ENCODE peak calls at places on chromosomes 6 and 20, in eight cellular contexts. B is fibroblast of mammary gland; F is CD4-positive, alpha-beta T cell; P is tibial artery; Y is CD8-positive, alpha-beta T cell; Z is lower lobe of right lung; U is gastrocnemius medialis; R is AG04450. C is an unnamed sample.

GRCh38 chr6:63509652-63510352 is 62.5 kb upstream of the LOC128125822 start:
- DNase-seq in Y (no peak), Z (no peak), F (no peak), R (no peak), U (no peak), P (no peak), B (peak; percentile 78), C (no peak)

GRCh38 chr6:147285087-147285855 is 81.1 kb downstream of the STXBP5 start:
- DNase-seq in R (no peak), B (peak; percentile 76), P (no peak), F (no peak), Y (no peak), U (no peak), Z (no peak), C (no peak)

GRCh38 chr6:137390264-137390787 is 103.9 kb downstream of the OLIG3 start:
- DNase-seq in U (no peak), P (no peak), Y (no peak), Z (no peak), B (no peak), F (no peak), R (no peak), C (no peak)

GRCh38 chr6:116431964-116432595 is 29.1 kb upstream of the CALHM6 start:
- DNase-seq in Z (no peak), P (no peak), U (no peak), B (no peak), F (no peak), Y (no peak), R (no peak), C (no peak)

GRCh38 chr20:62020935-62021701 is 44.6 kb downstream of the TAF4 start:
- DNase-seq in Z (no peak), F (no peak), U (no peak), B (peak; percentile 66), P (no peak), R (no peak), Y (no peak), C (no peak)

GRCh38 chr6:154945271-154945890 is 49.7 kb upstream of the TIAM2 start:
- DNase-seq in Y (no peak), P (no peak), R (no peak), B (no peak), Z (no peak), U (no peak), F (no peak), C (no peak)

GRCh38 chr20:33791021-33791420 is 20.1 kb upstream of the CHMP4B start:
- DNase-seq in Z (no peak), R (no peak), U (no peak), P (no peak), Y (no peak), B (no peak), F (no peak), C (no peak)

GRCh38 chr6:131828080-131828479 is 20.3 kb downstream of the ENPP1 start:
- DNase-seq in R (no peak), P (peak; percentile 31), Y (no peak), Z (no peak), B (peak; percentile 69), U (no peak), F (no peak), C (no peak)

GRCh38 chr6:132683543-132683942 is 24.6 kb upstream of the TAAR1 start:
- DNase-seq in R (no peak), P (no peak), Z (no peak), B (peak; percentile 73), F (no peak), U (no peak), Y (no peak), C (peak; percentile 30)

GRCh38 chr6:32868257-32868788 is 14.3 kb downstream of the PSMB9 start:
- DNase-seq in U (peak; percentile 46), B (peak; percentile 75), Z (peak; percentile 76), Y (peak; percentile 83), P (peak; percentile 71), R (no peak), F (peak; percentile 85), C (peak; percentile 88)

GRCh38 chr6:170038251-170038650 is 252.6 kb downstream of the DLL1 start:
- DNase-seq in F (no peak), R (no peak), Z (peak; percentile 41), Y (no peak), U (no peak), P (no peak), B (no peak), C (no peak)

GRCh38 chr6:150369408-150369807 is 596 bp downstream of the IYD start:
- DNase-seq in Y (no peak), U (no peak), F (no peak), R (no peak), Z (no peak), P (no peak), B (no peak), C (no peak)

GRCh38 chr6:150547511-150548222 is 52.0 kb upstream of the PLEKHG1 start:
- DNase-seq in B (no peak), R (no peak), F (no peak), Y (no peak), U (peak; percentile 9), P (no peak), Z (no peak), C (no peak)

GRCh38 chr6:143397229-143398222 is 53.0 kb downstream of the ADAT2 start:
- DNase-seq in F (peak; percentile 6), B (peak; percentile 86), Y (peak; percentile 60), Z (peak; percentile 77), U (no peak), P (peak; percentile 58), R (peak; percentile 2), C (peak; percentile 83)

GRCh38 chr6:20413826-20414225 is 12.1 kb downstream of the E2F3 start:
- DNase-seq in U (no peak), R (no peak), B (no peak), F (no peak), Z (no peak), P (no peak), Y (no peak), C (no peak)

GRCh38 chr20:33835773-33836172 is 24.6 kb downstream of the CHMP4B start:
- DNase-seq in P (peak; percentile 35), F (no peak), Z (no peak), Y (no peak), U (no peak), R (no peak), B (peak; percentile 71), C (no peak)

DNA sequence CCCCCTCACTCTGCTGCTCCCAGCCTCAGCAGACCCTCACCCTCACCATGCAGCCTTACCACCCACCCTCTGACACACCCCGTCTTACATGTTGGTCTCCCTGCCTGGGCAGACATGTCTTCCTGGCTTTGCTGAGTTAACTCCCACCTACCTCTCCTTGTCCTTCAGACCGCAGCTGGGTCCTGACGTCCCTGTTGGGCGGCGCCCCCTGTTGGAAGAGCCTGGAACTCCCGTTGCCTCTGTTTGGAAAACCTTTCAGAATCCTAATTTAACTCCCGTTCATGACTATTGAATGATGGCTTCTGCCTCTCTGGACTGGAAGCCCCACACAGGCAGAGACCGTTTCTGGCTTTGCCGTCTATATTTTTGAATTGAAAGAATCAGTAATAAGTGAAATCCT is 245.1 kb downstream of the MYLK4 start:
- DNase-seq in Y (no peak), P (no peak), Z (no peak), F (no peak), B (peak; percentile 33), U (no peak), R (no peak), C (no peak)
- TF ChIP-seq CTCF in Y (no peak), P (no peak), Z (no peak), F (no peak), B (peak; percentile 46), U (no peak), R (peak; percentile 34), C (no peak)

GRCh38 chr6:168132531-168133184 is 53.6 kb upstream of the FRMD1 start:
- DNase-seq in Z (no peak), B (peak; percentile 67), P (peak; percentile 67), U (peak; percentile 25), Y (no peak), R (peak; percentile 20), F (no peak), C (peak; percentile 67)
- TF ChIP-seq CTCF in Z (peak; percentile 60), B (peak; percentile 11), P (peak; percentile 48), U (no peak), Y (no peak), R (peak; percentile 38), F (no peak), C (peak; percentile 42)

GRCh38 chr6:102115911-102116310 is 722.4 kb downstream of the GRIK2 start:
- DNase-seq in P (no peak), Z (no peak), U (no peak), Y (no peak), R (no peak), B (no peak), F (no peak), C (no peak)

GRCh38 chr6:102118034-102118433 is 724.5 kb downstream of the GRIK2 start:
- DNase-seq in R (no peak), B (no peak), Y (no peak), P (no peak), U (no peak), F (no peak), Z (no peak), C (no peak)

DNA sequence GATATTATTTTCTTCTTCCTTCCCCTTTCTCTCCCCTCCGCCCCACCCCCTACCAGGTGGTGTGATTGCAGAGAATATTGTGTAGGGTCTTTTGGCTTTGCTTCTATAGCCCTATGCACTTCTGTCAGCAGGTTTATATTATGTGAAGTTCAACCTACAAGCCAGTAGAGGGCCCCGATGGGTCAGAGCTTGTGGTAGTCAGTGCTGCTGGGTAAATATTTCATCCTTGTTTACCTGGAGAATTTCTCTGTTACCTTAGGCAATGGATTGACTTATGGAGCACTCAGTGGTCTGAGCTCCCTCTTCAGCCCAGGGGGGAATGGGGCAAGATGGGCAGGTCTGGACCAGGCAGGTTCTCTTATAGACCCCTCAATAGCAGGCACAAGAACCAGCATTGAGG is 720.9 kb downstream of the GRIK2 start:
- DNase-seq in F (no peak), Y (no peak), B (no peak), Z (no peak), R (no peak), U (no peak), P (no peak), C (no peak)
- TF ChIP-seq CTCF in F (no peak), Y (no peak), B (no peak), Z (no peak), R (no peak), U (no peak), P (no peak), C (no peak)

DNA sequence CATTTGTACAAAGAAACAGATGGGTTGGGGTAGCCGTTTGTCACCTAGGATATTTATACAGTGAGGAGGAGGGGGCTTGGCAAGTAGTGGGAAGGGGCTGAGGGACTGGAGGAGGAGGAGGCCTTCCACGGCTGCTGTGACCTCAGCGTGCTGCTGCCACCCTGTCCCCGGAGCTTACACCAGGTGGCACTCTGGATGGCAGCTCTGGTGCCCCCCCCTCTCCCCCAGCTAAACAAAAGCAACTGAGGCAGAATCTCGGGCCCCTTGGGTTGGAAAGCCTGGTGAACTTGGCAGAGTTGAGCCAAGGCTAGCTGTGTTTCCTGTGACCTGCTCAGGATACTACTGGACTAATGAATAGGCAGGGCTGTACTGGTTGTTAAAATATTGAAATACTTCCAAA is 64.7 kb downstream of the CD40 start:
- DNase-seq in Y (no peak), Z (no peak), P (no peak), F (no peak), B (no peak), R (no peak), U (no peak), C (no peak)
- TF ChIP-seq CTCF in Y (no peak), Z (no peak), P (no peak), F (no peak), B (no peak), R (no peak), U (no peak), C (no peak)

GRCh38 chr6:40713002-40713719 is 126.0 kb upstream of the LRFN2 start:
- DNase-seq in Y (no peak), Z (no peak), R (no peak), P (no peak), U (no peak), B (no peak), F (no peak), C (no peak)
- TF ChIP-seq CTCF in Y (no peak), Z (no peak), R (peak; percentile 19), P (no peak), U (no peak), B (no peak), F (no peak), C (no peak)

C was measured in Calu3.